ENCODE peak calls at places on chromosome 10, in ten cellular contexts. One of them, this sample, is unnamed. For H3K4me1, the result is how much of the 10 kb centered on the place peaks cover.

GRCh38 chr10:81116990-81117389 is 579.3 kb downstream of the SH2D4B start:
- DNase-seq in prostate gland: no peak
- DNase-seq in psoas muscle: no peak
- DNase-seq in aorta: no peak
- DNase-seq in DND-41: no peak
- DNase-seq in A549: no peak
- DNase-seq in heart left ventricle: no peak
- DNase-seq in right lobe of liver: no peak
- DNase-seq in pancreas: no peak
- DNase-seq in left ventricle myocardium inferior: no peak
- DNase-seq in this sample: no peak

GRCh38 chr10:72375585-72375984 is 20.9 kb upstream of the DNAJB12 start:
- DNase-seq in prostate gland: no peak
- DNase-seq in right lobe of liver: no peak
- DNase-seq in pancreas: no peak
- DNase-seq in psoas muscle: no peak
- DNase-seq in heart left ventricle: no peak
- DNase-seq in left ventricle myocardium inferior: no peak
- DNase-seq in aorta: no peak
- DNase-seq in DND-41: no peak
- DNase-seq in A549: no peak
- DNase-seq in this sample: no peak

GRCh38 chr10:105837951-105838350 is 1196.9 kb downstream of the SORCS3 start:
- DNase-seq in aorta: no peak
- DNase-seq in right lobe of liver: no peak
- DNase-seq in heart left ventricle: no peak
- DNase-seq in pancreas: no peak
- DNase-seq in prostate gland: no peak
- DNase-seq in psoas muscle: no peak
- DNase-seq in left ventricle myocardium inferior: no peak
- DNase-seq in A549: no peak
- DNase-seq in DND-41: no peak
- DNase-seq in this sample: no peak

GRCh38 chr10:117164878-117165556 is 26.9 kb upstream of the VAX1 start:
- DNase-seq in left ventricle myocardium inferior: no peak
- DNase-seq in pancreas: no peak
- DNase-seq in DND-41: no peak
- DNase-seq in heart left ventricle: no peak
- DNase-seq in psoas muscle: no peak
- DNase-seq in A549: no peak
- DNase-seq in right lobe of liver: no peak
- DNase-seq in aorta: no peak
- DNase-seq in prostate gland: no peak
- DNase-seq in this sample: no peak

GRCh38 chr10:33330543-33331019 is 3.9 kb downstream of the NRP1 start:
- DNase-seq in heart left ventricle: peak
- DNase-seq in pancreas: peak
- DNase-seq in A549: peak
- DNase-seq in left ventricle myocardium inferior: peak
- DNase-seq in psoas muscle: peak
- DNase-seq in DND-41: peak
- DNase-seq in aorta: peak
- DNase-seq in right lobe of liver: peak
- DNase-seq in prostate gland: peak
- DNase-seq in this sample: peak

GRCh38 chr10:85826377-85826776 is 540.2 kb downstream of the GRID1 start:
- DNase-seq in prostate gland: no peak
- DNase-seq in left ventricle myocardium inferior: no peak
- DNase-seq in A549: no peak
- DNase-seq in DND-41: no peak
- DNase-seq in right lobe of liver: no peak
- DNase-seq in psoas muscle: no peak
- DNase-seq in heart left ventricle: no peak
- DNase-seq in aorta: no peak
- DNase-seq in pancreas: no peak
- DNase-seq in this sample: no peak

GRCh38 chr10:6755891-6756460 is 175.9 kb upstream of the PRKCQ start:
- DNase-seq in DND-41: no peak
- DNase-seq in A549: no peak
- DNase-seq in right lobe of liver: no peak
- DNase-seq in prostate gland: no peak
- DNase-seq in pancreas: no peak
- DNase-seq in left ventricle myocardium inferior: no peak
- DNase-seq in heart left ventricle: no peak
- DNase-seq in aorta: no peak
- DNase-seq in psoas muscle: no peak
- DNase-seq in this sample: no peak

GRCh38 chr10:15485684-15486316 is 114.7 kb upstream of the FAM171A1 start:
- DNase-seq in aorta: peak
- DNase-seq in left ventricle myocardium inferior: no peak
- DNase-seq in psoas muscle: no peak
- DNase-seq in prostate gland: no peak
- DNase-seq in DND-41: no peak
- DNase-seq in pancreas: no peak
- DNase-seq in right lobe of liver: no peak
- DNase-seq in A549: no peak
- DNase-seq in heart left ventricle: no peak
- DNase-seq in this sample: peak

GRCh38 chr10:70482982-70483760 is 4.6 kb downstream of the PALD1 start:
- DNase-seq in aorta: no peak
- DNase-seq in heart left ventricle: no peak
- DNase-seq in psoas muscle: no peak
- DNase-seq in DND-41: no peak
- DNase-seq in right lobe of liver: no peak
- DNase-seq in A549: no peak
- DNase-seq in prostate gland: no peak
- DNase-seq in pancreas: no peak
- DNase-seq in left ventricle myocardium inferior: no peak
- DNase-seq in this sample: no peak

GRCh38 chr10:70492786-70493659 is 14.5 kb downstream of the PALD1 start:
- DNase-seq in DND-41: no peak
- DNase-seq in right lobe of liver: no peak
- DNase-seq in prostate gland: no peak
- DNase-seq in left ventricle myocardium inferior: no peak
- DNase-seq in pancreas: no peak
- DNase-seq in A549: no peak
- DNase-seq in psoas muscle: no peak
- DNase-seq in aorta: peak
- DNase-seq in heart left ventricle: no peak
- DNase-seq in this sample: no peak

GRCh38 chr10:70490142-70490541 is 11.6 kb downstream of the PALD1 start:
- DNase-seq in prostate gland: no peak
- DNase-seq in aorta: no peak
- DNase-seq in left ventricle myocardium inferior: no peak
- DNase-seq in heart left ventricle: no peak
- DNase-seq in pancreas: no peak
- DNase-seq in psoas muscle: no peak
- DNase-seq in DND-41: no peak
- DNase-seq in right lobe of liver: no peak
- DNase-seq in A549: no peak
- DNase-seq in this sample: no peak

GRCh38 chr10:70491614-70492013 is 13.0 kb downstream of the PALD1 start:
- DNase-seq in pancreas: no peak
- DNase-seq in right lobe of liver: no peak
- DNase-seq in heart left ventricle: no peak
- DNase-seq in psoas muscle: no peak
- DNase-seq in A549: no peak
- DNase-seq in DND-41: no peak
- DNase-seq in prostate gland: no peak
- DNase-seq in left ventricle myocardium inferior: no peak
- DNase-seq in aorta: no peak
- DNase-seq in this sample: no peak

DNA sequence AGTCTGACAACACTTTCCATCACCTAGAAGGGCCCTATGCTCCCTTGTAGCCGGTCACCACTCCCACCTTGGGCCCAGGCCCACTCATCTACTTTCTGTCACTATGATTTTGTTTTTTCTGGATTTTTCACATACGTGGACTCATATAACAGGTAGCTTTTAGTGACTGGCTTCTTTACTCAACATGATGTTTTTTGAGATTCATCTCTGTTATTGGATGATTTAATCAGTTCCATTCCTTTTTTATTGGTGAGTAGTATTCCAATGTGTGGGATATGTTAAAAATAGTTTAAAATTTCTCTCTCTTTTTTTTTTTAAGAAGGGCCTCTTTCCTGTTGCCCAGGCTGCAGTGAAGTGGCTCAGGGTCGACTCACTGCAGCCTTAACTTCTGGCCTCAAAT is 9.3 kb downstream of the PALD1 start:
- DNase-seq in heart left ventricle: no peak
- DNase-seq in left ventricle myocardium inferior: no peak
- DNase-seq in aorta: no peak
- DNase-seq in A549: no peak
- DNase-seq in DND-41: no peak
- DNase-seq in prostate gland: no peak
- DNase-seq in psoas muscle: no peak
- DNase-seq in pancreas: no peak
- DNase-seq in right lobe of liver: no peak
- DNase-seq in this sample: no peak
- H3K4me1 ChIP-seq in heart left ventricle: under half
- H3K4me1 ChIP-seq in left ventricle myocardium inferior: under half
- H3K4me1 ChIP-seq in aorta: under half
- H3K4me1 ChIP-seq in A549: under half
- H3K4me1 ChIP-seq in DND-41: under half
- H3K4me1 ChIP-seq in prostate gland: under half
- H3K4me1 ChIP-seq in psoas muscle: under half
- H3K4me1 ChIP-seq in pancreas: under half
- H3K4me1 ChIP-seq in right lobe of liver: under half
- H3K4me1 ChIP-seq in this sample: under half

GRCh38 chr10:8124436-8124835 is 69.9 kb downstream of the GATA3 start:
- DNase-seq in heart left ventricle: no peak
- DNase-seq in pancreas: no peak
- DNase-seq in DND-41: no peak
- DNase-seq in prostate gland: no peak
- DNase-seq in A549: no peak
- DNase-seq in right lobe of liver: no peak
- DNase-seq in psoas muscle: no peak
- DNase-seq in left ventricle myocardium inferior: no peak
- DNase-seq in aorta: no peak
- DNase-seq in this sample: no peak

GRCh38 chr10:8129438-8129837 is 75.0 kb downstream of the GATA3 start:
- DNase-seq in pancreas: no peak
- DNase-seq in prostate gland: no peak
- DNase-seq in left ventricle myocardium inferior: no peak
- DNase-seq in right lobe of liver: no peak
- DNase-seq in psoas muscle: no peak
- DNase-seq in aorta: no peak
- DNase-seq in DND-41: no peak
- DNase-seq in heart left ventricle: no peak
- DNase-seq in A549: no peak
- DNase-seq in this sample: no peak

GRCh38 chr10:8130973-8131911 is 76.8 kb downstream of the GATA3 start:
- DNase-seq in psoas muscle: no peak
- DNase-seq in right lobe of liver: no peak
- DNase-seq in left ventricle myocardium inferior: no peak
- DNase-seq in A549: peak
- DNase-seq in DND-41: no peak
- DNase-seq in aorta: no peak
- DNase-seq in pancreas: no peak
- DNase-seq in prostate gland: no peak
- DNase-seq in heart left ventricle: no peak
- DNase-seq in this sample: no peak

GRCh38 chr10:8133146-8133545 is 78.7 kb downstream of the GATA3 start:
- DNase-seq in pancreas: no peak
- DNase-seq in aorta: no peak
- DNase-seq in DND-41: peak
- DNase-seq in heart left ventricle: no peak
- DNase-seq in psoas muscle: no peak
- DNase-seq in left ventricle myocardium inferior: no peak
- DNase-seq in prostate gland: no peak
- DNase-seq in A549: no peak
- DNase-seq in right lobe of liver: no peak
- DNase-seq in this sample: no peak

GRCh38 chr10:8128511-8128910 is 74.0 kb downstream of the GATA3 start:
- DNase-seq in pancreas: no peak
- DNase-seq in psoas muscle: no peak
- DNase-seq in aorta: no peak
- DNase-seq in A549: no peak
- DNase-seq in heart left ventricle: no peak
- DNase-seq in prostate gland: peak
- DNase-seq in DND-41: no peak
- DNase-seq in right lobe of liver: no peak
- DNase-seq in left ventricle myocardium inferior: no peak
- DNase-seq in this sample: no peak
- H3K27ac ChIP-seq in pancreas: no peak
- H3K27ac ChIP-seq in psoas muscle: no peak
- H3K27ac ChIP-seq in aorta: no peak
- H3K27ac ChIP-seq in A549: no peak
- H3K27ac ChIP-seq in heart left ventricle: no peak
- H3K27ac ChIP-seq in prostate gland: no peak
- H3K27ac ChIP-seq in DND-41: no peak
- H3K27ac ChIP-seq in right lobe of liver: no peak
- H3K27ac ChIP-seq in left ventricle myocardium inferior: no peak
- H3K27ac ChIP-seq in this sample: no peak

GRCh38 chr10:103652599-103653281 is 159.2 kb downstream of the NEURL1 start:
- DNase-seq in pancreas: no peak
- DNase-seq in psoas muscle: peak
- DNase-seq in DND-41: no peak
- DNase-seq in right lobe of liver: peak
- DNase-seq in left ventricle myocardium inferior: no peak
- DNase-seq in A549: no peak
- DNase-seq in prostate gland: no peak
- DNase-seq in aorta: no peak
- DNase-seq in heart left ventricle: no peak
- DNase-seq in this sample: no peak

GRCh38 chr10:103657061-103657591 is 163.6 kb downstream of the NEURL1 start:
- DNase-seq in A549: no peak
- DNase-seq in psoas muscle: no peak
- DNase-seq in pancreas: no peak
- DNase-seq in right lobe of liver: no peak
- DNase-seq in prostate gland: no peak
- DNase-seq in heart left ventricle: no peak
- DNase-seq in DND-41: no peak
- DNase-seq in left ventricle myocardium inferior: no peak
- DNase-seq in aorta: no peak
- DNase-seq in this sample: no peak

GRCh38 chr10:103651783-103652476 is 158.4 kb downstream of the NEURL1 start:
- DNase-seq in DND-41: no peak
- DNase-seq in aorta: no peak
- DNase-seq in right lobe of liver: peak
- DNase-seq in left ventricle myocardium inferior: peak
- DNase-seq in pancreas: no peak
- DNase-seq in A549: no peak
- DNase-seq in heart left ventricle: no peak
- DNase-seq in psoas muscle: no peak
- DNase-seq in prostate gland: no peak
- DNase-seq in this sample: no peak

GRCh38 chr10:103653581-103654020 is 160.1 kb downstream of the NEURL1 start:
- DNase-seq in heart left ventricle: no peak
- DNase-seq in prostate gland: peak
- DNase-seq in A549: no peak
- DNase-seq in pancreas: no peak
- DNase-seq in DND-41: no peak
- DNase-seq in psoas muscle: no peak
- DNase-seq in aorta: no peak
- DNase-seq in left ventricle myocardium inferior: no peak
- DNase-seq in right lobe of liver: peak
- DNase-seq in this sample: no peak

DNA sequence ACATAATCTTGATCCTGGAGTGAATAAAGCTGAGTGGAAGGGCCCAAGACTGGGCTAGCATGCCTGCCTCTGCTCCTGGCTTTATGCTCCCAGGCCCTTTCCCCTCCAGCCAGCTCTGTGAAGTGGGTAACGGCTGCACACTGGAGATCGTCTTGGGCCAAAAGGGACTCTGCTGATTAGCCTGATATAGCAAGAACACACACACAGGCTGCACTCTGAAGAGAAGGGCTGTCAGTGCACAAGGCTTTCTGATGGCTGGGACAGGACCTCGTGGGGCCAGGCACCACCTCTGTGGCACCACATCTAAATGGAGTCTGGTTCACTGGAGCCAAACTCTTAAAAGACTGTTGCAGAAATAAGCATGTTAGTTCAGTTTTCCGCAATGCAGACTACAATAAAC is 161.4 kb downstream of the NEURL1 start:
- DNase-seq in aorta: no peak
- DNase-seq in right lobe of liver: no peak
- DNase-seq in left ventricle myocardium inferior: no peak
- DNase-seq in DND-41: no peak
- DNase-seq in pancreas: no peak
- DNase-seq in heart left ventricle: no peak
- DNase-seq in prostate gland: no peak
- DNase-seq in A549: no peak
- DNase-seq in psoas muscle: no peak
- DNase-seq in this sample: no peak
- H3K4me1 ChIP-seq in aorta: under half
- H3K4me1 ChIP-seq in right lobe of liver: under half
- H3K4me1 ChIP-seq in left ventricle myocardium inferior: half or more
- H3K4me1 ChIP-seq in DND-41: under half
- H3K4me1 ChIP-seq in pancreas: under half
- H3K4me1 ChIP-seq in heart left ventricle: under half
- H3K4me1 ChIP-seq in prostate gland: under half
- H3K4me1 ChIP-seq in A549: under half
- H3K4me1 ChIP-seq in psoas muscle: half or more
- H3K4me1 ChIP-seq in this sample: under half

GRCh38 chr10:111953949-111954348 is 229.6 kb downstream of the GPAM start:
- DNase-seq in aorta: no peak
- DNase-seq in pancreas: no peak
- DNase-seq in psoas muscle: no peak
- DNase-seq in A549: no peak
- DNase-seq in heart left ventricle: no peak
- DNase-seq in right lobe of liver: no peak
- DNase-seq in DND-41: no peak
- DNase-seq in left ventricle myocardium inferior: no peak
- DNase-seq in prostate gland: no peak
- DNase-seq in this sample: no peak
- H3K27ac ChIP-seq in aorta: no peak
- H3K27ac ChIP-seq in pancreas: no peak
- H3K27ac ChIP-seq in psoas muscle: no peak
- H3K27ac ChIP-seq in A549: no peak
- H3K27ac ChIP-seq in heart left ventricle: no peak
- H3K27ac ChIP-seq in right lobe of liver: no peak
- H3K27ac ChIP-seq in DND-41: no peak
- H3K27ac ChIP-seq in left ventricle myocardium inferior: no peak
- H3K27ac ChIP-seq in prostate gland: no peak
- H3K27ac ChIP-seq in this sample: no peak